ENCODE peak calls at places on chromosomes 5 and 9, in ten cellular contexts. One of them, this sample, is unnamed.

GRCh38 chr5:134902071-134902801 is 2.7 kb upstream of the PCBD2 start:
- DNase-seq in endothelial cell: no peak
- DNase-seq in GM23338: no peak
- DNase-seq in foreskin keratinocyte: no peak
- DNase-seq in cardiac muscle cell: no peak
- DNase-seq in psoas muscle: no peak
- DNase-seq in fibroblast of lung: no peak
- DNase-seq in MM.1S: no peak
- DNase-seq in brain microvascular endothelial cell: peak
- DNase-seq in glutamatergic neuron: no peak
- DNase-seq in this sample: no peak

GRCh38 chr9:137745541-137745991 is 126.8 kb downstream of the EHMT1 start:
- DNase-seq in brain microvascular endothelial cell: peak
- DNase-seq in psoas muscle: no peak
- DNase-seq in MM.1S: no peak
- DNase-seq in GM23338: no peak
- DNase-seq in fibroblast of lung: no peak
- DNase-seq in cardiac muscle cell: no peak
- DNase-seq in endothelial cell: no peak
- DNase-seq in glutamatergic neuron: peak
- DNase-seq in foreskin keratinocyte: peak
- DNase-seq in this sample: no peak

GRCh38 chr5:81247441-81247972 is 14.4 kb downstream of the CKMT2 start:
- DNase-seq in endothelial cell: no peak
- DNase-seq in glutamatergic neuron: no peak
- DNase-seq in foreskin keratinocyte: peak
- DNase-seq in cardiac muscle cell: no peak
- DNase-seq in GM23338: no peak
- DNase-seq in brain microvascular endothelial cell: peak
- DNase-seq in fibroblast of lung: peak
- DNase-seq in psoas muscle: no peak
- DNase-seq in MM.1S: no peak
- DNase-seq in this sample: no peak

GRCh38 chr5:143315929-143316328 is 87.6 kb downstream of the NR3C1 start:
- DNase-seq in glutamatergic neuron: no peak
- DNase-seq in MM.1S: no peak
- DNase-seq in GM23338: peak
- DNase-seq in brain microvascular endothelial cell: no peak
- DNase-seq in fibroblast of lung: no peak
- DNase-seq in foreskin keratinocyte: no peak
- DNase-seq in endothelial cell: no peak
- DNase-seq in psoas muscle: no peak
- DNase-seq in cardiac muscle cell: no peak
- DNase-seq in this sample: no peak

GRCh38 chr9:76049341-76049740 is 158.9 kb downstream of the PCSK5 start:
- DNase-seq in MM.1S: no peak
- DNase-seq in cardiac muscle cell: peak
- DNase-seq in glutamatergic neuron: no peak
- DNase-seq in foreskin keratinocyte: no peak
- DNase-seq in GM23338: no peak
- DNase-seq in endothelial cell: no peak
- DNase-seq in fibroblast of lung: no peak
- DNase-seq in brain microvascular endothelial cell: no peak
- DNase-seq in psoas muscle: no peak
- DNase-seq in this sample: peak

GRCh38 chr9:95276395-95276954 is 41.0 kb downstream of the FANCC start:
- DNase-seq in foreskin keratinocyte: no peak
- DNase-seq in psoas muscle: no peak
- DNase-seq in fibroblast of lung: no peak
- DNase-seq in glutamatergic neuron: no peak
- DNase-seq in endothelial cell: no peak
- DNase-seq in cardiac muscle cell: no peak
- DNase-seq in GM23338: no peak
- DNase-seq in MM.1S: no peak
- DNase-seq in brain microvascular endothelial cell: no peak
- DNase-seq in this sample: no peak

GRCh38 chr9:108671156-108671555 is 184.6 kb downstream of the ACTL7B start:
- DNase-seq in MM.1S: no peak
- DNase-seq in glutamatergic neuron: no peak
- DNase-seq in psoas muscle: no peak
- DNase-seq in fibroblast of lung: peak
- DNase-seq in endothelial cell: no peak
- DNase-seq in foreskin keratinocyte: peak
- DNase-seq in GM23338: peak
- DNase-seq in brain microvascular endothelial cell: peak
- DNase-seq in cardiac muscle cell: no peak
- DNase-seq in this sample: no peak

GRCh38 chr9:132698989-132699388 is 28.7 kb downstream of the GTF3C4 start:
- DNase-seq in GM23338: no peak
- DNase-seq in cardiac muscle cell: no peak
- DNase-seq in foreskin keratinocyte: no peak
- DNase-seq in brain microvascular endothelial cell: no peak
- DNase-seq in endothelial cell: no peak
- DNase-seq in fibroblast of lung: no peak
- DNase-seq in psoas muscle: no peak
- DNase-seq in MM.1S: no peak
- DNase-seq in glutamatergic neuron: no peak
- DNase-seq in this sample: no peak

GRCh38 chr9:4994166-4994890 is 9.3 kb downstream of the JAK2 start:
- DNase-seq in fibroblast of lung: peak
- DNase-seq in glutamatergic neuron: no peak
- DNase-seq in cardiac muscle cell: no peak
- DNase-seq in foreskin keratinocyte: no peak
- DNase-seq in GM23338: no peak
- DNase-seq in brain microvascular endothelial cell: no peak
- DNase-seq in MM.1S: no peak
- DNase-seq in psoas muscle: no peak
- DNase-seq in endothelial cell: no peak
- DNase-seq in this sample: no peak

GRCh38 chr9:98593354-98594253 is 115.1 kb downstream of the GABBR2 start:
- DNase-seq in psoas muscle: no peak
- DNase-seq in fibroblast of lung: no peak
- DNase-seq in brain microvascular endothelial cell: no peak
- DNase-seq in foreskin keratinocyte: no peak
- DNase-seq in endothelial cell: no peak
- DNase-seq in GM23338: no peak
- DNase-seq in cardiac muscle cell: no peak
- DNase-seq in MM.1S: no peak
- DNase-seq in glutamatergic neuron: no peak
- DNase-seq in this sample: no peak

GRCh38 chr5:39423331-39423751 is 1.4 kb downstream of the DAB2 start:
- DNase-seq in psoas muscle: peak
- DNase-seq in MM.1S: no peak
- DNase-seq in endothelial cell: no peak
- DNase-seq in cardiac muscle cell: no peak
- DNase-seq in fibroblast of lung: no peak
- DNase-seq in GM23338: peak
- DNase-seq in foreskin keratinocyte: no peak
- DNase-seq in brain microvascular endothelial cell: no peak
- DNase-seq in glutamatergic neuron: no peak
- DNase-seq in this sample: no peak

GRCh38 chr9:109448223-109448622 is 49.9 kb downstream of the PTPN3 start:
- DNase-seq in fibroblast of lung: peak
- DNase-seq in endothelial cell: no peak
- DNase-seq in foreskin keratinocyte: peak
- DNase-seq in MM.1S: no peak
- DNase-seq in GM23338: no peak
- DNase-seq in glutamatergic neuron: no peak
- DNase-seq in cardiac muscle cell: no peak
- DNase-seq in psoas muscle: no peak
- DNase-seq in brain microvascular endothelial cell: peak
- DNase-seq in this sample: no peak

GRCh38 chr9:114366334-114367128 is 21.3 kb downstream of the AKNA start:
- DNase-seq in foreskin keratinocyte: peak
- DNase-seq in endothelial cell: no peak
- DNase-seq in GM23338: no peak
- DNase-seq in brain microvascular endothelial cell: peak
- DNase-seq in MM.1S: peak
- DNase-seq in fibroblast of lung: peak
- DNase-seq in cardiac muscle cell: no peak
- DNase-seq in glutamatergic neuron: no peak
- DNase-seq in psoas muscle: no peak
- DNase-seq in this sample: no peak

GRCh38 chr9:19934301-19934868 is 145.5 kb upstream of the SLC24A2 start:
- DNase-seq in cardiac muscle cell: no peak
- DNase-seq in foreskin keratinocyte: no peak
- DNase-seq in MM.1S: no peak
- DNase-seq in brain microvascular endothelial cell: peak
- DNase-seq in fibroblast of lung: peak
- DNase-seq in GM23338: peak
- DNase-seq in glutamatergic neuron: peak
- DNase-seq in psoas muscle: peak
- DNase-seq in endothelial cell: peak
- DNase-seq in this sample: peak

GRCh38 chr5:116042375-116042774 is 10.1 kb downstream of the ARL14EPL start:
- DNase-seq in psoas muscle: no peak
- DNase-seq in cardiac muscle cell: no peak
- DNase-seq in foreskin keratinocyte: no peak
- DNase-seq in fibroblast of lung: no peak
- DNase-seq in GM23338: no peak
- DNase-seq in MM.1S: no peak
- DNase-seq in glutamatergic neuron: no peak
- DNase-seq in brain microvascular endothelial cell: no peak
- DNase-seq in endothelial cell: no peak
- DNase-seq in this sample: no peak

GRCh38 chr5:76177974-76178373 is 94.8 kb downstream of the SV2C start:
- DNase-seq in GM23338: no peak
- DNase-seq in brain microvascular endothelial cell: no peak
- DNase-seq in fibroblast of lung: no peak
- DNase-seq in glutamatergic neuron: no peak
- DNase-seq in MM.1S: no peak
- DNase-seq in endothelial cell: no peak
- DNase-seq in psoas muscle: no peak
- DNase-seq in cardiac muscle cell: no peak
- DNase-seq in foreskin keratinocyte: no peak
- DNase-seq in this sample: no peak
- TF ChIP-seq CTCF in GM23338: no peak
- TF ChIP-seq CTCF in brain microvascular endothelial cell: no peak
- TF ChIP-seq CTCF in fibroblast of lung: no peak
- TF ChIP-seq CTCF in glutamatergic neuron: no peak
- TF ChIP-seq CTCF in MM.1S: no peak
- TF ChIP-seq CTCF in endothelial cell: no peak
- TF ChIP-seq CTCF in psoas muscle: no peak
- TF ChIP-seq CTCF in cardiac muscle cell: no peak
- TF ChIP-seq CTCF in foreskin keratinocyte: no peak
- TF ChIP-seq CTCF in this sample: no peak

GRCh38 chr5:6435356-6435755 is 13.3 kb upstream of the UBE2QL1 start:
- DNase-seq in fibroblast of lung: no peak
- DNase-seq in MM.1S: peak
- DNase-seq in glutamatergic neuron: peak
- DNase-seq in brain microvascular endothelial cell: no peak
- DNase-seq in cardiac muscle cell: peak
- DNase-seq in endothelial cell: peak
- DNase-seq in foreskin keratinocyte: no peak
- DNase-seq in GM23338: peak
- DNase-seq in psoas muscle: no peak
- DNase-seq in this sample: peak
- TF ChIP-seq CTCF in fibroblast of lung: no peak
- TF ChIP-seq CTCF in MM.1S: peak
- TF ChIP-seq CTCF in glutamatergic neuron: peak
- TF ChIP-seq CTCF in brain microvascular endothelial cell: peak
- TF ChIP-seq CTCF in cardiac muscle cell: peak
- TF ChIP-seq CTCF in endothelial cell: peak
- TF ChIP-seq CTCF in foreskin keratinocyte: peak
- TF ChIP-seq CTCF in GM23338: peak
- TF ChIP-seq CTCF in psoas muscle: peak
- TF ChIP-seq CTCF in this sample: no peak

GRCh38 chr5:92472981-92473566 is 1090.0 kb upstream of the ARRDC3 start:
- DNase-seq in endothelial cell: no peak
- DNase-seq in cardiac muscle cell: no peak
- DNase-seq in foreskin keratinocyte: no peak
- DNase-seq in brain microvascular endothelial cell: no peak
- DNase-seq in MM.1S: no peak
- DNase-seq in fibroblast of lung: no peak
- DNase-seq in glutamatergic neuron: no peak
- DNase-seq in GM23338: no peak
- DNase-seq in psoas muscle: no peak
- DNase-seq in this sample: no peak

GRCh38 chr5:92467695-92468094 is 1084.6 kb upstream of the ARRDC3 start:
- DNase-seq in cardiac muscle cell: no peak
- DNase-seq in fibroblast of lung: no peak
- DNase-seq in brain microvascular endothelial cell: no peak
- DNase-seq in glutamatergic neuron: no peak
- DNase-seq in endothelial cell: no peak
- DNase-seq in psoas muscle: no peak
- DNase-seq in GM23338: no peak
- DNase-seq in MM.1S: no peak
- DNase-seq in foreskin keratinocyte: no peak
- DNase-seq in this sample: no peak

GRCh38 chr5:92471861-92472260 is 1088.7 kb upstream of the ARRDC3 start:
- DNase-seq in glutamatergic neuron: no peak
- DNase-seq in GM23338: no peak
- DNase-seq in MM.1S: no peak
- DNase-seq in psoas muscle: no peak
- DNase-seq in brain microvascular endothelial cell: no peak
- DNase-seq in endothelial cell: no peak
- DNase-seq in foreskin keratinocyte: no peak
- DNase-seq in cardiac muscle cell: no peak
- DNase-seq in fibroblast of lung: no peak
- DNase-seq in this sample: no peak

GRCh38 chr5:92468307-92468706 is 1085.2 kb upstream of the ARRDC3 start:
- DNase-seq in fibroblast of lung: no peak
- DNase-seq in psoas muscle: no peak
- DNase-seq in MM.1S: no peak
- DNase-seq in GM23338: no peak
- DNase-seq in glutamatergic neuron: no peak
- DNase-seq in brain microvascular endothelial cell: no peak
- DNase-seq in endothelial cell: no peak
- DNase-seq in foreskin keratinocyte: no peak
- DNase-seq in cardiac muscle cell: no peak
- DNase-seq in this sample: no peak

GRCh38 chr5:92470770-92471169 is 1087.7 kb upstream of the ARRDC3 start:
- DNase-seq in brain microvascular endothelial cell: no peak
- DNase-seq in fibroblast of lung: no peak
- DNase-seq in endothelial cell: no peak
- DNase-seq in MM.1S: no peak
- DNase-seq in GM23338: peak
- DNase-seq in foreskin keratinocyte: no peak
- DNase-seq in psoas muscle: no peak
- DNase-seq in glutamatergic neuron: no peak
- DNase-seq in cardiac muscle cell: no peak
- DNase-seq in this sample: no peak
- TF ChIP-seq CTCF in brain microvascular endothelial cell: peak
- TF ChIP-seq CTCF in fibroblast of lung: no peak
- TF ChIP-seq CTCF in endothelial cell: peak
- TF ChIP-seq CTCF in MM.1S: peak
- TF ChIP-seq CTCF in GM23338: peak
- TF ChIP-seq CTCF in foreskin keratinocyte: peak
- TF ChIP-seq CTCF in psoas muscle: no peak
- TF ChIP-seq CTCF in glutamatergic neuron: peak
- TF ChIP-seq CTCF in cardiac muscle cell: no peak
- TF ChIP-seq CTCF in this sample: no peak

GRCh38 chr5:29077451-29077850 is 2039.1 kb upstream of the CDH9 start:
- DNase-seq in brain microvascular endothelial cell: peak
- DNase-seq in psoas muscle: no peak
- DNase-seq in MM.1S: no peak
- DNase-seq in endothelial cell: no peak
- DNase-seq in glutamatergic neuron: no peak
- DNase-seq in fibroblast of lung: no peak
- DNase-seq in GM23338: no peak
- DNase-seq in cardiac muscle cell: no peak
- DNase-seq in foreskin keratinocyte: peak
- DNase-seq in this sample: no peak

GRCh38 chr5:29085142-29085541 is 2046.8 kb upstream of the CDH9 start:
- DNase-seq in psoas muscle: no peak
- DNase-seq in brain microvascular endothelial cell: no peak
- DNase-seq in foreskin keratinocyte: peak
- DNase-seq in glutamatergic neuron: no peak
- DNase-seq in endothelial cell: no peak
- DNase-seq in GM23338: no peak
- DNase-seq in fibroblast of lung: no peak
- DNase-seq in cardiac muscle cell: no peak
- DNase-seq in MM.1S: no peak
- DNase-seq in this sample: no peak

GRCh38 chr5:29079771-29080170 is 2041.4 kb upstream of the CDH9 start:
- DNase-seq in MM.1S: no peak
- DNase-seq in cardiac muscle cell: no peak
- DNase-seq in GM23338: peak
- DNase-seq in foreskin keratinocyte: peak
- DNase-seq in endothelial cell: peak
- DNase-seq in glutamatergic neuron: peak
- DNase-seq in psoas muscle: no peak
- DNase-seq in fibroblast of lung: no peak
- DNase-seq in brain microvascular endothelial cell: no peak
- DNase-seq in this sample: peak
- TF ChIP-seq CTCF in MM.1S: no peak
- TF ChIP-seq CTCF in cardiac muscle cell: no peak
- TF ChIP-seq CTCF in GM23338: peak
- TF ChIP-seq CTCF in foreskin keratinocyte: peak
- TF ChIP-seq CTCF in endothelial cell: no peak
- TF ChIP-seq CTCF in glutamatergic neuron: peak
- TF ChIP-seq CTCF in psoas muscle: no peak
- TF ChIP-seq CTCF in fibroblast of lung: no peak
- TF ChIP-seq CTCF in brain microvascular endothelial cell: no peak
- TF ChIP-seq CTCF in this sample: peak

This sample was measured in Calu3.